ENCODE peak calls at places on chromosome 2, in six cellular contexts. One of them, this sample, is unnamed.
A peak's percentile ranks its signal among the peaks of the same experiment; 100 is the strongest.

GRCh38 chr2:33579226-33579625 is 19.9 kb downstream of the FAM98A start:
- DNase-seq in fibroblast of mammary gland: no peak
- DNase-seq in prostate gland: no peak
- DNase-seq in fibroblast of villous mesenchyme: no peak
- DNase-seq in PC-9: no peak
- DNase-seq in CD8-positive, alpha-beta T cell: no peak
- DNase-seq in this sample: no peak

GRCh38 chr2:80469428-80469827 is 164.9 kb upstream of the LRRTM1 start:
- DNase-seq in fibroblast of mammary gland: no peak
- DNase-seq in prostate gland: no peak
- DNase-seq in fibroblast of villous mesenchyme: no peak
- DNase-seq in PC-9: no peak
- DNase-seq in CD8-positive, alpha-beta T cell: no peak
- DNase-seq in this sample: no peak

GRCh38 chr2:149200109-149200520 is 130.3 kb upstream of the LYPD6 start:
- DNase-seq in fibroblast of mammary gland: peak; percentile 6
- DNase-seq in prostate gland: no peak
- DNase-seq in fibroblast of villous mesenchyme: peak; percentile 74
- DNase-seq in PC-9: peak; percentile 3
- DNase-seq in CD8-positive, alpha-beta T cell: no peak
- DNase-seq in this sample: no peak

GRCh38 chr2:120886967-120887672 is 151.5 kb downstream of the GLI2 start:
- DNase-seq in fibroblast of mammary gland: no peak
- DNase-seq in prostate gland: peak; percentile 17
- DNase-seq in fibroblast of villous mesenchyme: no peak
- DNase-seq in PC-9: no peak
- DNase-seq in CD8-positive, alpha-beta T cell: no peak
- DNase-seq in this sample: no peak

GRCh38 chr2:155997538-155997937 is 335.0 kb downstream of the NR4A2 start:
- DNase-seq in fibroblast of mammary gland: no peak
- DNase-seq in prostate gland: no peak
- DNase-seq in fibroblast of villous mesenchyme: no peak
- DNase-seq in PC-9: no peak
- DNase-seq in CD8-positive, alpha-beta T cell: no peak
- DNase-seq in this sample: no peak

GRCh38 chr2:227341553-227341952 is 16.5 kb downstream of the MFF start:
- DNase-seq in fibroblast of mammary gland: no peak
- DNase-seq in prostate gland: no peak
- DNase-seq in fibroblast of villous mesenchyme: no peak
- DNase-seq in PC-9: no peak
- DNase-seq in CD8-positive, alpha-beta T cell: no peak
- DNase-seq in this sample: no peak

GRCh38 chr2:180463608-180464007 is 456.5 kb upstream of the CWC22 start:
- DNase-seq in fibroblast of mammary gland: no peak
- DNase-seq in prostate gland: peak; percentile 34
- DNase-seq in fibroblast of villous mesenchyme: peak; percentile 23
- DNase-seq in PC-9: no peak
- DNase-seq in CD8-positive, alpha-beta T cell: no peak
- DNase-seq in this sample: no peak

GRCh38 chr2:34241905-34242740 is 643.0 kb upstream of the FAM98A start:
- DNase-seq in fibroblast of mammary gland: no peak
- DNase-seq in prostate gland: no peak
- DNase-seq in fibroblast of villous mesenchyme: no peak
- DNase-seq in PC-9: no peak
- DNase-seq in CD8-positive, alpha-beta T cell: no peak
- DNase-seq in this sample: no peak

GRCh38 chr2:55986700-55987440 is 63.3 kb upstream of the EFEMP1 start:
- DNase-seq in fibroblast of mammary gland: peak; percentile 37
- DNase-seq in prostate gland: no peak
- DNase-seq in fibroblast of villous mesenchyme: no peak
- DNase-seq in PC-9: no peak
- DNase-seq in CD8-positive, alpha-beta T cell: no peak
- DNase-seq in this sample: no peak

GRCh38 chr2:86044045-86044444 is 61.6 kb downstream of the POLR1A start:
- DNase-seq in fibroblast of mammary gland: no peak
- DNase-seq in prostate gland: no peak
- DNase-seq in fibroblast of villous mesenchyme: no peak
- DNase-seq in PC-9: no peak
- DNase-seq in CD8-positive, alpha-beta T cell: no peak
- DNase-seq in this sample: no peak

GRCh38 chr2:190720276-190720675 is 71.4 kb downstream of the NAB1 start:
- DNase-seq in fibroblast of mammary gland: no peak
- DNase-seq in prostate gland: no peak
- DNase-seq in fibroblast of villous mesenchyme: no peak
- DNase-seq in PC-9: no peak
- DNase-seq in CD8-positive, alpha-beta T cell: no peak
- DNase-seq in this sample: no peak

DNA sequence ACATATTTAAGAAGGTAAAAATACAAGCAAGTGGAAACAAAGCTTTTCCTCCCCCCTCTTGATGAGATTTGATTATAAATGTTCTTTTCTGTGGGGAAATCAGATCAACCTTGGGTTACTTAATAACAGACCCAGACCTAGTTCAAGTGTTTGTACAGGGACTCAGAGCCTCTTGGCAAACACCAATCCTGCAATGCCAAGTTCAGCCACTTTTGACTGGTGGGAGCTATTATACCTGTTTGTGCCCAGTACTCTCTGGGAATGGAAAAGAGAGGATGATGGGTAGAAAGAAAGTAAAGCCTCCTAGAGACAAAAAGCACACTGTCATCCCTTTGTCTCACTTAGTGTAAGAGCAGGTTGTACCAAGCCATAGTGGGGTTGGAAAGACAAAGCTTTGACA is 63.8 kb upstream of the EPHA4 start:
- DNase-seq in fibroblast of mammary gland: no peak
- DNase-seq in prostate gland: no peak
- DNase-seq in fibroblast of villous mesenchyme: no peak
- DNase-seq in PC-9: no peak
- DNase-seq in CD8-positive, alpha-beta T cell: no peak
- DNase-seq in this sample: peak; percentile 37
- TF ChIP-seq CTCF in fibroblast of mammary gland: no peak
- TF ChIP-seq CTCF in prostate gland: no peak
- TF ChIP-seq CTCF in fibroblast of villous mesenchyme: no peak
- TF ChIP-seq CTCF in PC-9: peak; percentile 60
- TF ChIP-seq CTCF in CD8-positive, alpha-beta T cell: no peak
- TF ChIP-seq CTCF in this sample: peak; percentile 14

DNA sequence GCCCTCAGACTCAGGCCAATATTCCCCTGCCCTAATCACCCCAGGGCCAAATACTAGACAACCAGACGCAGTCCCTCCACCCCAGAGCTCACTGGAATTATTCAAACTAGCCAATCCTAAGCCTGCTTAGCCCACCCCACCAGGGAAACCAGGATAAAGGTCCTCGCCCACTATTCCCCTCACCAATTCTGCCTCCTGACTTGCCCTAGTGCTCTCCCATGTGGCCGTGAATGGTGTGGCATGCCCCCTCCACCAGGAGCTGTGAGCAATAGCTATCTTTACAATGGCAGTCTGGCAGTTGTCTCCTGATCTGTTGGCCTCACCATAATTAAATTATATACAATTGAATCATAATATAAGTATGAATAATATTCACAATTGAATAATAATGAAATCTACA is 42.3 kb downstream of the FAM124B start:
- DNase-seq in fibroblast of mammary gland: no peak
- DNase-seq in prostate gland: no peak
- DNase-seq in fibroblast of villous mesenchyme: peak; percentile 12
- DNase-seq in PC-9: no peak
- DNase-seq in CD8-positive, alpha-beta T cell: no peak
- DNase-seq in this sample: peak; percentile 16
- TF ChIP-seq CTCF in fibroblast of mammary gland: peak; percentile 41
- TF ChIP-seq CTCF in prostate gland: no peak
- TF ChIP-seq CTCF in fibroblast of villous mesenchyme: peak; percentile 56
- TF ChIP-seq CTCF in PC-9: peak; percentile 54
- TF ChIP-seq CTCF in CD8-positive, alpha-beta T cell: no peak
- TF ChIP-seq CTCF in this sample: no peak

GRCh38 chr2:224331698-224332097 is 70.2 kb downstream of the FAM124B start:
- DNase-seq in fibroblast of mammary gland: no peak
- DNase-seq in prostate gland: no peak
- DNase-seq in fibroblast of villous mesenchyme: no peak
- DNase-seq in PC-9: no peak
- DNase-seq in CD8-positive, alpha-beta T cell: no peak
- DNase-seq in this sample: no peak

GRCh38 chr2:224328798-224329197 is 73.1 kb downstream of the FAM124B start:
- DNase-seq in fibroblast of mammary gland: no peak
- DNase-seq in prostate gland: no peak
- DNase-seq in fibroblast of villous mesenchyme: no peak
- DNase-seq in PC-9: peak; percentile 16
- DNase-seq in CD8-positive, alpha-beta T cell: no peak
- DNase-seq in this sample: no peak

GRCh38 chr2:224324604-224325003 is 77.3 kb downstream of the FAM124B start:
- DNase-seq in fibroblast of mammary gland: no peak
- DNase-seq in prostate gland: no peak
- DNase-seq in fibroblast of villous mesenchyme: peak; percentile 20
- DNase-seq in PC-9: no peak
- DNase-seq in CD8-positive, alpha-beta T cell: no peak
- DNase-seq in this sample: no peak

GRCh38 chr2:224325941-224326340 is 76.0 kb downstream of the FAM124B start:
- DNase-seq in fibroblast of mammary gland: no peak
- DNase-seq in prostate gland: no peak
- DNase-seq in fibroblast of villous mesenchyme: no peak
- DNase-seq in PC-9: no peak
- DNase-seq in CD8-positive, alpha-beta T cell: no peak
- DNase-seq in this sample: no peak
- TF ChIP-seq CTCF in fibroblast of mammary gland: no peak
- TF ChIP-seq CTCF in prostate gland: no peak
- TF ChIP-seq CTCF in fibroblast of villous mesenchyme: no peak
- TF ChIP-seq CTCF in PC-9: no peak
- TF ChIP-seq CTCF in CD8-positive, alpha-beta T cell: no peak
- TF ChIP-seq CTCF in this sample: no peak

DNA sequence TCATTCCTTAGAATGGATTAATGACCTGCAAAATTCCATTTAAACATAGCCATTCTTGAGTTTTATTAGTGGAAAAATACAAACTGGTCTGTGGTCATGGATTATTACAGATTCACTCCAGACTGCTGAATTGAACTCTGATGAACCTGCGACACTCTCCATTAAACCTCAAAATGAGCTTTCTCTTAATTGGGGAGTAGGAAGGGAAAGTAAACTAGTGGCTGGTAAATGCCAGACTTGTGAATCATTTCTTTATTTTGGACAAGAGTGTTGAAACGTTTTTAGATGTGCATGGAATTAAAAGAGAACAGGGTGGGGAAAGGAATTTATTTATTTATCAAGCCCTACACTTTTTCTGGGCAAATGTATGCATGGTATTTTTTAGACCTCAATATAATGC is 321.2 kb upstream of the FANCL start:
- DNase-seq in fibroblast of mammary gland: no peak
- DNase-seq in prostate gland: no peak
- DNase-seq in fibroblast of villous mesenchyme: peak; percentile 57
- DNase-seq in PC-9: no peak
- DNase-seq in CD8-positive, alpha-beta T cell: no peak
- DNase-seq in this sample: no peak
- TF ChIP-seq CTCF in fibroblast of mammary gland: no peak
- TF ChIP-seq CTCF in prostate gland: no peak
- TF ChIP-seq CTCF in fibroblast of villous mesenchyme: no peak
- TF ChIP-seq CTCF in PC-9: no peak
- TF ChIP-seq CTCF in CD8-positive, alpha-beta T cell: no peak
- TF ChIP-seq CTCF in this sample: no peak

GRCh38 chr2:143229411-143229810 is 100.2 kb downstream of the ARHGAP15 start:
- DNase-seq in fibroblast of mammary gland: no peak
- DNase-seq in prostate gland: no peak
- DNase-seq in fibroblast of villous mesenchyme: no peak
- DNase-seq in PC-9: no peak
- DNase-seq in CD8-positive, alpha-beta T cell: no peak
- DNase-seq in this sample: no peak

GRCh38 chr2:143229952-143230351 is 100.7 kb downstream of the ARHGAP15 start:
- DNase-seq in fibroblast of mammary gland: no peak
- DNase-seq in prostate gland: no peak
- DNase-seq in fibroblast of villous mesenchyme: no peak
- DNase-seq in PC-9: no peak
- DNase-seq in CD8-positive, alpha-beta T cell: no peak
- DNase-seq in this sample: no peak

GRCh38 chr2:143231257-143231650 is 102.0 kb downstream of the ARHGAP15 start:
- DNase-seq in fibroblast of mammary gland: no peak
- DNase-seq in prostate gland: no peak
- DNase-seq in fibroblast of villous mesenchyme: no peak
- DNase-seq in PC-9: no peak
- DNase-seq in CD8-positive, alpha-beta T cell: no peak
- DNase-seq in this sample: no peak

GRCh38 chr2:143226714-143227541 is 97.7 kb downstream of the ARHGAP15 start:
- DNase-seq in fibroblast of mammary gland: no peak
- DNase-seq in prostate gland: no peak
- DNase-seq in fibroblast of villous mesenchyme: no peak
- DNase-seq in PC-9: no peak
- DNase-seq in CD8-positive, alpha-beta T cell: no peak
- DNase-seq in this sample: no peak

DNA sequence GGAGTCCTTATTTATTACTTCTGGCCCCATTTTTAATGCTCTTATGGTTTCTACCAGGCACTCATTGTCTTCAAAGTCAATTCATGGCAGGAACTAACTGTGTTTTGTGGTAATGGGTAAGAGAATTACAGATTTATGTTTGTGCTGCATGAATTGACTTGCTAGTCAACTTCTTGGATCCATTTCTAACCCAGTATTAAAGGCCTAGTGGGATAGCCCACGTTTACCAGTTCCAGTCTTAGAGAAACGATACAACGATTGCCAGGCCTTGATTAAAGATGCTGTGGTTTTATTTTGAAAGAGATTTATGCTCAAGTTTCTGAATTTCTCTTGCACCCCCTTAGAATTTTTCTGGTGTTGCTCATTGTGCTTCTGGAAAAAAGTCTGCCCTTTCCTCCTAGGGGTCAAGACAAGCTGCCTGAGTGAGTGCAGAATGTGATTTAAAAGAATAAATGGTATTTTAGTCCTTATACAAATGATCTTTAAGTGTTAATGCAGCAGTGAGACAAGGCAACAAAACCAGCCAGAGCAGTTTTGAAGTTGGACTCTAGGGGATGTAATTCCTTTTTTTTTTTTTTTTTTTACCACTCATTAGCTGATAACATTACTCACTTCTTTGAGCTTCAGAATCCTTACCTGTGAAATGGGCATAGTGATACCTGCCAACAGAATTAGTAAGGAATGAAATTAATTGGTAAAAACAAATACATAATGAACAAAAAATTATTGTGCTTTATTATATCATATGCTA is 101.5 kb downstream of the ARHGAP15 start:
- DNase-seq in fibroblast of mammary gland: no peak
- DNase-seq in prostate gland: no peak
- DNase-seq in fibroblast of villous mesenchyme: no peak
- DNase-seq in PC-9: no peak
- DNase-seq in CD8-positive, alpha-beta T cell: no peak
- DNase-seq in this sample: no peak
- TF ChIP-seq CTCF in fibroblast of mammary gland: peak; percentile 9
- TF ChIP-seq CTCF in prostate gland: no peak
- TF ChIP-seq CTCF in fibroblast of villous mesenchyme: no peak
- TF ChIP-seq CTCF in PC-9: no peak
- TF ChIP-seq CTCF in CD8-positive, alpha-beta T cell: no peak
- TF ChIP-seq CTCF in this sample: no peak